ENCODE peak calls at places on chromosomes 5 and 9, in six cellular contexts. V, D, Q, H, C and G are unnamed samples.

GRCh38 chr9:32500768-32501167 is 25.2 kb downstream of the RIGI start:
- DNase-seq in Q (peak; percentile 54), C (no peak), D (no peak), V (no peak), H (no peak), G (no peak)

GRCh38 chr5:85311536-85311935 is 926.9 kb upstream of the EDIL3 start:
- DNase-seq in V (no peak), Q (no peak), H (no peak), C (peak; percentile 52), D (no peak), G (no peak)

GRCh38 chr9:95360866-95361265 is 43.4 kb upstream of the FANCC start:
- DNase-seq in D (no peak), V (no peak), H (no peak), Q (no peak), C (no peak), G (no peak)

GRCh38 chr9:34513567-34514214 is 9.1 kb downstream of the ENHO start:
- DNase-seq in H (no peak), Q (no peak), C (peak; percentile 55), D (no peak), V (no peak), G (peak; percentile 26)

GRCh38 chr9:15606667-15607472 is 54.0 kb downstream of the CCDC171 start:
- DNase-seq in Q (peak; percentile 21), H (no peak), V (no peak), D (peak; percentile 8), C (no peak), G (peak; percentile 62)

GRCh38 chr5:39341934-39342333 is 22.4 kb downstream of the C9 start:
- DNase-seq in D (no peak), C (no peak), Q (no peak), V (no peak), H (peak; percentile 20), G (no peak)

GRCh38 chr5:153974131-153974812 is 64.4 kb downstream of the FAM114A2 start:
- DNase-seq in V (no peak), Q (peak; percentile 77), C (no peak), D (no peak), H (peak; percentile 33), G (peak; percentile 71)

GRCh38 chr9:22147818-22148573 is 138.9 kb upstream of the CDKN2B start:
- DNase-seq in V (no peak), Q (peak; percentile 60), C (no peak), H (no peak), D (peak; percentile 84), G (no peak)

GRCh38 chr5:1934056-1934394 is 51.3 kb upstream of the IRX4 start:
- DNase-seq in Q (no peak), D (no peak), C (no peak), H (no peak), V (no peak), G (no peak)

GRCh38 chr5:81315336-81315735 is 13.9 kb downstream of the ZCCHC9 start:
- DNase-seq in D (peak; percentile 46), Q (peak; percentile 35), C (no peak), V (no peak), H (no peak), G (no peak)

GRCh38 chr9:16044116-16044881 is 491.5 kb downstream of the CCDC171 start:
- DNase-seq in V (no peak), C (no peak), H (no peak), D (peak; percentile 33), Q (no peak), G (no peak)

GRCh38 chr9:613771-614347 is 227.6 kb upstream of the DMRT1 start:
- DNase-seq in Q (peak; percentile 46), C (peak; percentile 92), V (peak; percentile 69), H (peak; percentile 31), D (peak; percentile 39), G (peak; percentile 42)

GRCh38 chr5:110002652-110003051 is 312.9 kb downstream of the MAN2A1 start:
- DNase-seq in D (no peak), Q (no peak), V (no peak), C (peak; percentile 76), H (no peak), G (no peak)

GRCh38 chr5:112068593-112068992 is 311.6 kb upstream of the NREP start:
- DNase-seq in D (no peak), H (no peak), V (no peak), C (no peak), Q (no peak), G (no peak)

GRCh38 chr5:174140452-174140851 is 94.9 kb downstream of the NSG2 start:
- DNase-seq in H (no peak), D (no peak), V (no peak), C (no peak), Q (no peak), G (no peak)

GRCh38 chr5:38695021-38695961 is 138.8 kb upstream of the LIFR start:
- DNase-seq in H (no peak), Q (no peak), V (no peak), C (no peak), D (no peak), G (no peak)

GRCh38 chr5:57349214-57349613 is 133.4 kb downstream of the ACTBL2 start:
- DNase-seq in H (no peak), D (no peak), V (no peak), C (no peak), Q (no peak), G (no peak)

GRCh38 chr5:55306641-55307382 is 682 bp downstream of the DHX29 start:
- DNase-seq in C (no peak), H (no peak), V (no peak), Q (peak; percentile 46), D (no peak), G (no peak)

GRCh38 chr5:77398458-77398857 is 93.7 kb downstream of the WDR41 start:
- DNase-seq in V (no peak), H (no peak), C (no peak), Q (no peak), D (no peak), G (no peak)

GRCh38 chr9:135926402-135927194 is 19.3 kb upstream of the CAMSAP1 start:
- DNase-seq in V (peak; percentile 88), H (no peak), Q (peak; percentile 89), D (peak; percentile 18), C (no peak), G (no peak)

GRCh38 chr5:133794771-133795391 is 173.5 kb downstream of the C5orf15 start:
- DNase-seq in V (no peak), D (no peak), Q (no peak), C (no peak), H (no peak), G (no peak)